ENCODE peak calls at places on chromosome 7, in five cellular contexts. R, N, P, E and T are unnamed samples.

GRCh38 chr7:2814186-2814530 is 29.9 kb downstream of the GNA12 start:
- DNase-seq in R (no peak), N (no peak), E (no peak), P (no peak), T (no peak)

GRCh38 chr7:108261560-108262255 is 131.5 kb upstream of the LAMB4 start:
- DNase-seq in R (no peak), P (no peak), N (no peak), E (no peak), T (no peak)

GRCh38 chr7:88985309-88985708 is 189.8 kb upstream of the TEX47 start:
- DNase-seq in P (no peak), R (no peak), N (no peak), E (no peak), T (no peak)

GRCh38 chr7:39540320-39540719 is 25.9 kb upstream of the YAE1 start:
- DNase-seq in E (no peak), P (no peak), R (peak; percentile 14), N (no peak), T (no peak)

GRCh38 chr7:155558961-155559360 is 12.6 kb upstream of the CNPY1 start:
- DNase-seq in N (no peak), R (no peak), P (no peak), E (no peak), T (no peak)

GRCh38 chr7:55366461-55367138 is 1.5 kb downstream of the LANCL2 start:
- DNase-seq in R (no peak), P (no peak), E (no peak), N (no peak), T (no peak)

GRCh38 chr7:128831994-128832879 is 2.0 kb downstream of the FLNC start:
- DNase-seq in R (no peak), N (peak; percentile 39), P (peak; percentile 86), E (no peak), T (peak; percentile 96)

GRCh38 chr7:117896339-117896738 is 23.1 kb upstream of the CTTNBP2 start:
- DNase-seq in R (no peak), P (no peak), N (no peak), E (no peak), T (no peak)

GRCh38 chr7:42272793-42273665 is 36.0 kb upstream of the GLI3 start:
- DNase-seq in P (no peak), N (no peak), R (no peak), E (no peak), T (no peak)

GRCh38 chr7:143269254-143269653 is 6.0 kb downstream of the GSTK1 start:
- DNase-seq in N (no peak), P (no peak), E (no peak), R (peak; percentile 72), T (no peak)

GRCh38 chr7:107045980-107046379 is 1.5 kb downstream of the PRKAR2B start:
- DNase-seq in R (no peak), E (no peak), P (no peak), N (no peak), T (no peak)

GRCh38 chr7:47153076-47153475 is 428.8 kb downstream of the TNS3 start:
- DNase-seq in N (peak; percentile 33), E (peak; percentile 58), R (no peak), P (no peak), T (no peak)

GRCh38 chr7:155298288-155298833 is 683 bp downstream of the INSIG1 start:
- DNase-seq in R (no peak), N (no peak), P (no peak), E (no peak), T (no peak)

GRCh38 chr7:136251826-136252225 is 274.7 kb upstream of the MTPN start:
- DNase-seq in P (no peak), R (no peak), N (no peak), E (no peak), T (no peak)

GRCh38 chr7:22001345-22002004 is 55.8 kb upstream of the CDCA7L start:
- DNase-seq in N (no peak), E (no peak), P (no peak), R (no peak), T (no peak)

GRCh38 chr7:94696981-94697670 is 41.2 kb upstream of the SGCE start:
- DNase-seq in E (peak; percentile 87), P (peak; percentile 41), R (peak; percentile 29), N (peak; percentile 79), T (peak; percentile 10)

GRCh38 chr7:110371709-110372108 is 719.2 kb upstream of the LRRN3 start:
- DNase-seq in P (no peak), N (no peak), E (no peak), R (no peak), T (no peak)

DNA sequence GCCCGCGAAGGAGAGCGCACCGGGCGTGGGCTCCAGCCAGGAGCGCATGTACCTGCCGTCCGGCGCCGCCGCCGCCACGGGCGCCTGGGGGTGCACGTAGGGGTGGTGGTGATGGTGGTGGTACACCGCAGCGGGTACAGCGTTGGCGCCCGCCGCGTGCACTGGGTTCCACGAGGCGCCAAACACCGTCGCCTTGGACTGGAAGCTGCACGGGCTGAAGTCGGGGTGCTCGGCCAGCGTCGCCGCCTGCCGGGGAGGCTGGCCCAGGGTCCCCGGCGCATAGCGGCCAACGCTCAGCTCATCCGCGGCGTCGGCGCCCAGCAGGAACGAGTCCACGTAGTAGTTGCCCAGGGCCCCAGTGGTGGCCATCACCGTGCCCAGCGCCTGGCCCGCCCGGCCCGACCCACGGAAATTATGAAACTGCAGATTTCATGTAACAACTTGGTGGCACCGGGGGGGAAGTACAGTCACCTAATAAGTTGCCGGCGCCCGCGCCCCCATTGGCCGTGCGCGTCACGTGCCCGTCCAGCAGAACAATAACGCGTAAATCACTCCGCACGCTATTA is at the start of gene HOXA9:
- DNase-seq in P (no peak), N (no peak), E (peak; percentile 92), R (peak; percentile 87), T (peak; percentile 96)
- H3K27me3 ChIP-seq in P (peaks cover 92% of the 10 kb centered on the region), N (peaks cover 16% of the 10 kb centered on the region), E (peaks cover 49% of the 10 kb centered on the region), R (peaks cover 25% of the 10 kb centered on the region), T (no peaks in the 10 kb centered on the region)

GRCh38 chr7:103074519-103075336 is at the start of the genes ARMC10 and FBXL13:
- DNase-seq in E (peak; percentile 94), R (peak; percentile 92), P (peak; percentile 92), N (peak; percentile 89), T (peak; percentile 82)
- TF ChIP-seq CTCF in E (no peak), R (no peak), P (peak; percentile 39), N (peak; percentile 56), T (peak; percentile 37)

GRCh38 chr7:80107278-80107677 is 27.4 kb upstream of the GNAI1 start:
- DNase-seq in E (no peak), R (no peak), N (no peak), P (no peak), T (no peak)
- TF ChIP-seq POLR2A in E (no peak), R (no peak), N (no peak), P (no peak), T (no peak)

GRCh38 chr7:16064316-16064715 is 357.0 kb downstream of the CRPPA start:
- DNase-seq in E (no peak), P (no peak), N (no peak), R (no peak), T (no peak)
- H3K27me3 ChIP-seq in E (no peaks in the 10 kb centered on the region), P (no peaks in the 10 kb centered on the region), N (no peaks in the 10 kb centered on the region), R (no peaks in the 10 kb centered on the region), T (no peaks in the 10 kb centered on the region)

DNA sequence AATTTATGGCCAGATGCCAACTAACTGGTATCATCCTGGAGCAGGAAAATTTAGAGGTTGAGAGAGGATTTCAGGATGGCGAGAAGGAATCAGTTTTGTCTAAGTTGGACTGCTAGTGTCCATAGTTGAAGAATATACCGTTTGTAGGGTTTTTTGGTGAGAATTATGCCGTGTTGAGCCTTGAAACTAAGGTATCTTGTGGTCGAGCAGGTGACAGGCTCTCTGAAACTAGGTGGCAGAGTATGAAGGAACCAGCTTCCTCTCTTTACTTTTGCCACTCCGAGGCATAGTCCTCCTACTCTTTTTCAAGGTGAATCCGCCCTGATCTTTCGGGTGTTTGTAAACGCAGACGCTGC is 9.7 kb downstream of the MDFIC start:
- DNase-seq in R (peak; percentile 32), E (no peak), N (no peak), P (no peak), T (no peak)
- TF ChIP-seq CTCF in R (no peak), E (no peak), N (no peak), P (no peak), T (no peak)